ENCODE peak calls at places on chromosomes 7 and 10, in seven cellular contexts. L, U, A, G, I, S and F are unnamed samples. For H3K9me3 and H3K36me3, the result is how much of the 10 kb centered on the place peaks cover.

GRCh38 chr7:1302936-1303335 is 70.3 kb downstream of the UNCX start:
- DNase-seq in L (no peak), U (no peak), A (no peak), G (no peak), I (no peak), S (no peak), F (no peak)

GRCh38 chr7:29274156-29275017 is 79.8 kb downstream of the CHN2 start:
- DNase-seq in L (peak), U (no peak), A (no peak), G (no peak), I (no peak), S (no peak), F (no peak)

GRCh38 chr10:32931593-32931992 is 26.4 kb downstream of the ITGB1 start:
- DNase-seq in L (no peak), U (no peak), A (no peak), G (no peak), I (no peak), S (no peak), F (no peak)

GRCh38 chr7:876972-877311 is 588 bp downstream of the GET4 start:
- DNase-seq in L (no peak), U (no peak), A (peak), G (peak), I (no peak), S (no peak), F (peak)

GRCh38 chr7:38463277-38464224 is 167.6 kb downstream of the AMPH start:
- DNase-seq in L (peak), U (peak), A (no peak), G (no peak), I (peak), S (peak), F (peak)

GRCh38 chr10:133258818-133259602 is 17.7 kb downstream of the ADAM8 start:
- DNase-seq in L (peak), U (peak), A (no peak), G (peak), I (peak), S (peak), F (peak)

GRCh38 chr10:35495521-35496238 is 109.5 kb upstream of the GJD4 start:
- DNase-seq in L (no peak), U (no peak), A (no peak), G (peak), I (no peak), S (peak), F (no peak)

GRCh38 chr7:156001496-156002260 is 189.4 kb upstream of the SHH start:
- DNase-seq in L (no peak), U (no peak), A (no peak), G (no peak), I (no peak), S (no peak), F (no peak)

GRCh38 chr10:70106958-70107791 is 25.4 kb downstream of the AIFM2 start:
- DNase-seq in L (peak), U (no peak), A (peak), G (no peak), I (no peak), S (no peak), F (no peak)

DNA sequence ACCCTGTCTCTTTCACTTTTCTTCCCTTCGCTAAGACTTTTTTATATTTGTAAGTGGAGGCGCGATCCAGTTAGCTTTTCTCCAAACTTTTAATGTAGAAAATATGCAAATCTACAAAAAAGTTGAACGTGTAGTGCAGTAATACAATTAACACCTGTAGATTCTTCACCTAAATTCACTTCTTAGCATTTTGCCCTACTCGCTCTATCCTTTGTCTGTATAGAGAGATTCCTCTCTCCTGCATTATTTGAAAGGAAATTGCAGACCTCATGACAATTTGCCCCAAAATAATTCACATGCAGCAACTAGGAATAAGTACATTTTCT is 21.4 kb downstream of the FGFBP3 start:
- DNase-seq in L (no peak), U (no peak), A (no peak), G (no peak), I (no peak), S (no peak), F (no peak)
- H3K4me3 ChIP-seq in L (peak), U (peak), A (no peak), G (peak), I (peak), S (peak), F (peak)

GRCh38 chr10:38119038-38119437 is 24.9 kb downstream of the ZNF37A start:
- DNase-seq in L (no peak), U (no peak), A (no peak), G (no peak), I (no peak), S (no peak), F (no peak)
- H3K9me3 ChIP-seq in L (under half), U (half or more), A (half or more), G (half or more), I (under half), S (half or more), F (half or more)

GRCh38 chr10:122225324-122225723 is 45.8 kb upstream of the BTBD16 start:
- DNase-seq in L (no peak), U (no peak), A (no peak), G (no peak), I (no peak), S (no peak), F (no peak)

GRCh38 chr10:122230222-122230621 is 40.9 kb upstream of the BTBD16 start:
- DNase-seq in L (no peak), U (no peak), A (no peak), G (no peak), I (no peak), S (no peak), F (no peak)

GRCh38 chr10:122229678-122230077 is 41.4 kb upstream of the BTBD16 start:
- DNase-seq in L (no peak), U (no peak), A (no peak), G (no peak), I (no peak), S (no peak), F (no peak)

GRCh38 chr10:122224159-122224558 is 46.9 kb upstream of the BTBD16 start:
- DNase-seq in L (no peak), U (no peak), A (no peak), G (no peak), I (no peak), S (no peak), F (no peak)

DNA sequence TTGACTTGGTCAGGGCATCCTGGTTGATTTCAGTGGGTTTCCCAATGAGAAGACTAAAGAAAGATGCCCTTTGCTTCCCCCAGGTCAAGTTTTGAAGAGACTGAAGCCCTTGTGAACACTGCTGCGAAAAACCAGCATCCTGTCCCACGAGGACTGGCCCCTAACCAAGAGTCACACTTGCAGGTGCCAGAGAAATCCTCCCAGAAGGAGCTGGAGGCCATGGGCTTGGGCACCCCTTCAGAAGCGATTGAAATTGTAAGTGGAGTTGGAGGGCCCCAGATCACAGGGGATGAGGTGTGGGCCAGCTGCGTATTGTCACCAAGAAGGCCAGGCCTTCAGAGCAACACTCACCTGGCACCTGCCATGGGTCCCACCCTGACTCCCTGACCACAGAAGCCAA is 43.3 kb upstream of the BTBD16 start:
- DNase-seq in L (no peak), U (no peak), A (no peak), G (no peak), I (no peak), S (no peak), F (no peak)
- H3K36me3 ChIP-seq in L (under half), U (half or more), A (under half), G (under half), I (under half), S (under half), F (under half)

DNA sequence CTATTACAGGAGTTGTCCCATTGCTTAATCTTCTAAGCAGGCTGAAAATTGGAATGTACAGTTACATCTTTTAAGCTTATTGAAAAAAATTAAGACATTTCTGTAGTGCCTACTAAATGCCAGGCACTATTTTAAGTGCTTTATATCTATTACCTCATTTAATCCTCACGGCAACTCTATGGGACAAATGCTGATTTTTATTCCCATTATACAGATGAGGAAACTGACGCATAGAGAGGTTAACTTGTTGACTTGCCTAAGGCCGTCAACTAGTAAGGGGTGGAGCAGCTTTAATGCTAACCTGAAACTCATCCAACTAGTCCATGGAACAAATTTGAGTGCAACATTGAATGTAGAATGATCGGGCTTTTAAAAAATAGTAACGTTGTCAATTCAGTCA is 2.5 kb downstream of the ZKSCAN1 start:
- DNase-seq in L (no peak), U (no peak), A (no peak), G (no peak), I (no peak), S (no peak), F (no peak)
- H3K4me3 ChIP-seq in L (no peak), U (no peak), A (no peak), G (no peak), I (no peak), S (no peak), F (no peak)

GRCh38 chr10:90437452-90437851 is 420.4 kb downstream of the HTR7 start:
- DNase-seq in L (no peak), U (no peak), A (no peak), G (no peak), I (no peak), S (no peak), F (no peak)
- H3K9me3 ChIP-seq in L (under half), U (under half), A (under half), G (under half), I (under half), S (under half), F (under half)

DNA sequence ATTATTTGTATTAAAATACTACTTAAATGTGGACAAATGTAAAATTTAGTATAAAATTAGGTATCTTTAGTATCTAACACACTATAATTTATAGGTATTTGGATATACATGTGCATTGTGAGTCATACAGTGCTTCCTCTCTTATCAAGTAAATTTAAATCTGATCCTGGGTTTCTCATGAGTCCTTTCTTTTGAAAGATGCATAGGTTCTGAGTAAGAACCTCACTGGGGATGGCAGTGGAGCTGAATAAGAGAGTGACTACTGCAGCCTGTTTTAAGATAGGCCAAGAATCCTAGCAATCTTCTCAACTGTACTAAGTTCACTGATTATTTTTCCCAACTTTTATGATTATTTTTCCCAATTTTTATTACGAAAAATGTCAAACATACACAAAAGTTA is 16.2 kb downstream of the CEP55 start:
- DNase-seq in L (peak), U (no peak), A (no peak), G (no peak), I (no peak), S (peak), F (no peak)
- H3K36me3 ChIP-seq in L (under half), U (under half), A (under half), G (under half), I (under half), S (under half), F (half or more)